ENCODE peak calls at places on chromosomes 4 and X, in four cellular contexts. One of them, this sample, is unnamed.

GRCh38 chr4:112173593-112174559 is 28.6 kb downstream of the FAM241A start:
- DNase-seq in Daoy: peak; percentile 37
- DNase-seq in trophoblast cell: no peak
- DNase-seq in sciatic nerve: no peak
- DNase-seq in this sample: no peak

GRCh38 chr4:14719053-14719452 is 283.2 kb upstream of the CPEB2 start:
- DNase-seq in Daoy: no peak
- DNase-seq in trophoblast cell: no peak
- DNase-seq in sciatic nerve: no peak
- DNase-seq in this sample: peak; percentile 30

GRCh38 chrX:18455384-18455783 is 30.0 kb downstream of the CDKL5 start:
- DNase-seq in Daoy: no peak
- DNase-seq in trophoblast cell: no peak
- DNase-seq in sciatic nerve: no peak
- DNase-seq in this sample: peak; percentile 9

GRCh38 chrX:5113128-5113527 is 1115.5 kb downstream of the NLGN4X start:
- DNase-seq in Daoy: no peak
- DNase-seq in trophoblast cell: no peak
- DNase-seq in sciatic nerve: no peak
- DNase-seq in this sample: peak; percentile 4

GRCh38 chr4:127410201-127410600 is 222.6 kb upstream of the INTU start:
- DNase-seq in Daoy: no peak
- DNase-seq in trophoblast cell: no peak
- DNase-seq in sciatic nerve: no peak
- DNase-seq in this sample: no peak

GRCh38 chrX:40573763-40574162 is 7.0 kb upstream of the ATP6AP2 start:
- DNase-seq in Daoy: peak; percentile 18
- DNase-seq in trophoblast cell: no peak
- DNase-seq in sciatic nerve: no peak
- DNase-seq in this sample: no peak

GRCh38 chrX:85897376-85898110 is 149.8 kb downstream of the CHM start:
- DNase-seq in Daoy: no peak
- DNase-seq in trophoblast cell: no peak
- DNase-seq in sciatic nerve: no peak
- DNase-seq in this sample: no peak

GRCh38 chr4:140754918-140755810 is 1.0 kb downstream of the TBC1D9 start:
- DNase-seq in Daoy: no peak
- DNase-seq in trophoblast cell: no peak
- DNase-seq in sciatic nerve: no peak
- DNase-seq in this sample: no peak

GRCh38 chr4:68732653-68733466 is 62.4 kb upstream of the UGT2B15 start:
- DNase-seq in Daoy: no peak
- DNase-seq in trophoblast cell: peak; percentile 19
- DNase-seq in sciatic nerve: no peak
- DNase-seq in this sample: peak; percentile 91

GRCh38 chr4:10354225-10354624 is 103.0 kb downstream of the ZNF518B start:
- DNase-seq in Daoy: no peak
- DNase-seq in trophoblast cell: no peak
- DNase-seq in sciatic nerve: no peak
- DNase-seq in this sample: no peak

GRCh38 chrX:113804293-113804692 is 779.6 kb upstream of the HTR2C start:
- DNase-seq in Daoy: no peak
- DNase-seq in trophoblast cell: no peak
- DNase-seq in sciatic nerve: no peak
- DNase-seq in this sample: no peak

GRCh38 chr4:25790024-25790423 is 72.8 kb downstream of the SEL1L3 start:
- DNase-seq in Daoy: no peak
- DNase-seq in trophoblast cell: no peak
- DNase-seq in sciatic nerve: no peak
- DNase-seq in this sample: no peak

GRCh38 chrX:119604778-119605177 is 1.4 kb downstream of the NKRF start:
- DNase-seq in Daoy: no peak
- DNase-seq in trophoblast cell: no peak
- DNase-seq in sciatic nerve: no peak
- DNase-seq in this sample: no peak

GRCh38 chr4:100075056-100075455 is 115.2 kb downstream of the DDIT4L start:
- DNase-seq in Daoy: no peak
- DNase-seq in trophoblast cell: no peak
- DNase-seq in sciatic nerve: no peak
- DNase-seq in this sample: no peak

GRCh38 chr4:118032691-118033090 is 1.6 kb upstream of the NDST3 start:
- DNase-seq in Daoy: peak; percentile 69
- DNase-seq in trophoblast cell: peak; percentile 66
- DNase-seq in sciatic nerve: no peak
- DNase-seq in this sample: no peak

GRCh38 chrX:15903186-15903681 is 48.6 kb upstream of the AP1S2 start:
- DNase-seq in Daoy: no peak
- DNase-seq in trophoblast cell: no peak
- DNase-seq in sciatic nerve: no peak
- DNase-seq in this sample: no peak

GRCh38 chrX:123873956-123874355 is 14.1 kb downstream of the XIAP start:
- DNase-seq in Daoy: no peak
- DNase-seq in trophoblast cell: no peak
- DNase-seq in sciatic nerve: no peak
- DNase-seq in this sample: no peak

GRCh38 chr4:136383126-136383525 is 1149.2 kb downstream of the PCDH18 start:
- DNase-seq in Daoy: no peak
- DNase-seq in trophoblast cell: no peak
- DNase-seq in sciatic nerve: no peak
- DNase-seq in this sample: no peak

GRCh38 chr4:151675366-151676060 is 85.3 kb downstream of the GATB start:
- DNase-seq in Daoy: no peak
- DNase-seq in trophoblast cell: no peak
- DNase-seq in sciatic nerve: no peak
- DNase-seq in this sample: no peak

GRCh38 chrX:31508338-31508737 is 436.5 kb upstream of the FTHL17 start:
- DNase-seq in Daoy: no peak
- DNase-seq in trophoblast cell: peak; percentile 40
- DNase-seq in sciatic nerve: no peak
- DNase-seq in this sample: no peak